ENCODE peak calls at places on chromosomes 6 and 20, in six cellular contexts. Z, H, E, A, F and K are unnamed samples. For H3K36me3, the result is how much of the 10 kb centered on the place peaks cover.

GRCh38 chr6:12071064-12071615 is 59.0 kb downstream of the HIVEP1 start:
- DNase-seq in F (no peak), A (no peak), H (no peak), Z (no peak), E (no peak), K (no peak)

GRCh38 chr20:57198359-57199072 is 67.9 kb downstream of the BMP7 start:
- DNase-seq in E (no peak), H (no peak), F (no peak), A (no peak), Z (no peak), K (no peak)

GRCh38 chr6:57064809-57065208 is 18.3 kb downstream of the KIAA1586 start:
- DNase-seq in Z (no peak), E (no peak), H (no peak), A (no peak), F (no peak), K (no peak)

GRCh38 chr6:34027445-34027936 is 118.4 kb downstream of the GRM4 start:
- DNase-seq in A (peak), Z (peak), H (peak), E (no peak), F (peak), K (peak)

GRCh38 chr6:40685771-40686170 is 98.6 kb upstream of the LRFN2 start:
- DNase-seq in E (no peak), F (no peak), A (no peak), H (no peak), Z (peak), K (peak)

GRCh38 chr6:3356824-3357420 is 98.2 kb downstream of the PSMG4 start:
- DNase-seq in F (no peak), H (peak), A (no peak), Z (no peak), E (no peak), K (peak)

GRCh38 chr6:90444125-90444745 is 142.6 kb downstream of the MAP3K7 start:
- DNase-seq in E (no peak), Z (no peak), F (no peak), A (no peak), H (no peak), K (no peak)

GRCh38 chr6:44264154-44265002 is 973 bp downstream of the NFKBIE start:
- DNase-seq in E (peak), A (no peak), F (no peak), Z (peak), H (peak), K (peak)

GRCh38 chr20:63167026-63167917 is 48.7 kb downstream of the YTHDF1 start:
- DNase-seq in Z (no peak), F (no peak), A (no peak), H (peak), E (no peak), K (no peak)

GRCh38 chr6:93300661-93301060 is 118.7 kb downstream of the EPHA7 start:
- DNase-seq in A (no peak), E (no peak), Z (no peak), H (no peak), F (no peak), K (no peak)

GRCh38 chr6:30570263-30570662 is 979 bp upstream of the ABCF1 start:
- DNase-seq in F (no peak), H (no peak), Z (no peak), E (no peak), A (no peak), K (no peak)

GRCh38 chr20:43799150-43799711 is 72.4 kb upstream of the GTSF1L start:
- DNase-seq in A (no peak), E (no peak), F (peak), Z (no peak), H (no peak), K (no peak)

GRCh38 chr6:26754212-26754611 is 94.7 kb upstream of the ZNF322 start:
- DNase-seq in Z (no peak), H (no peak), E (no peak), A (no peak), F (no peak), K (no peak)

GRCh38 chr6:8743146-8743745 is 307.9 kb upstream of the SLC35B3 start:
- DNase-seq in E (no peak), A (no peak), H (no peak), F (no peak), Z (no peak), K (peak)

GRCh38 chr6:154039231-154039842 is at the start of gene OPRM1:
- DNase-seq in H (peak), A (no peak), F (peak), Z (peak), E (no peak), K (no peak)

GRCh38 chr6:89073014-89073620 is 7.4 kb upstream of the PNRC1 start:
- DNase-seq in F (peak), E (no peak), Z (no peak), A (no peak), H (no peak), K (no peak)

GRCh38 chr6:150981095-150981494 is 115.6 kb downstream of the MTHFD1L start:
- DNase-seq in A (no peak), F (no peak), E (no peak), Z (no peak), H (no peak), K (no peak)

GRCh38 chr6:26330835-26331808 is 33.9 kb upstream of the BTN3A2 start:
- DNase-seq in H (no peak), F (no peak), A (no peak), E (no peak), Z (no peak), K (no peak)

GRCh38 chr6:133047706-133048105 is 193.5 kb upstream of the EYA4 start:
- DNase-seq in E (no peak), F (no peak), A (no peak), Z (no peak), H (no peak), K (no peak)

GRCh38 chr20:57089701-57090144 is 176.7 kb downstream of the BMP7 start:
- DNase-seq in Z (peak), H (peak), F (peak), E (peak), A (peak), K (peak)

GRCh38 chr20:32208499-32209154 is 947 bp downstream of the POFUT1 start:
- DNase-seq in A (no peak), E (no peak), H (no peak), F (no peak), Z (no peak), K (no peak)

GRCh38 chr20:35151739-35152138 is 4.6 kb upstream of the EDEM2 start:
- DNase-seq in A (no peak), F (peak), E (no peak), Z (no peak), H (no peak), K (no peak)

GRCh38 chr20:34536798-34537394 is 20.7 kb downstream of the DYNLRB1 start:
- DNase-seq in H (peak), F (peak), E (no peak), A (peak), Z (peak), K (no peak)

GRCh38 chr6:131383421-131384411 is 189.3 kb upstream of the ARG1 start:
- DNase-seq in A (no peak), H (no peak), F (no peak), E (no peak), Z (no peak), K (no peak)

GRCh38 chr6:96186516-96187195 is 170.9 kb downstream of the FUT9 start:
- DNase-seq in H (no peak), Z (no peak), A (no peak), F (no peak), E (no peak), K (no peak)

GRCh38 chr6:20851795-20852194 is 317.5 kb downstream of the CDKAL1 start:
- DNase-seq in A (no peak), F (no peak), H (no peak), E (no peak), Z (no peak), K (no peak)

GRCh38 chr20:18412202-18412901 is 54.5 kb downstream of the DZANK1 start:
- DNase-seq in Z (no peak), E (no peak), F (no peak), A (no peak), H (no peak), K (no peak)

GRCh38 chr6:44339763-44340625 is 2.5 kb upstream of the SPATS1 start:
- DNase-seq in E (no peak), H (no peak), Z (no peak), A (no peak), F (no peak), K (no peak)

GRCh38 chr6:165422192-165422591 is 112.8 kb upstream of the C6orf118 start:
- DNase-seq in E (no peak), A (no peak), H (no peak), F (no peak), Z (no peak), K (no peak)

GRCh38 chr6:19032486-19033295 is 645.5 kb downstream of the RNF144B start:
- DNase-seq in H (no peak), A (no peak), Z (no peak), E (no peak), F (no peak), K (no peak)
- H3K27ac ChIP-seq in H (peak), A (no peak), Z (peak), E (no peak), F (no peak), K (no peak)

GRCh38 chr20:20492521-20493334 is 124.8 kb downstream of the INSM1 start:
- DNase-seq in H (no peak), E (no peak), F (peak), A (no peak), Z (peak), K (no peak)
- H3K4me3 ChIP-seq in H (no peak), E (no peak), F (no peak), A (no peak), Z (no peak), K (no peak)

DNA sequence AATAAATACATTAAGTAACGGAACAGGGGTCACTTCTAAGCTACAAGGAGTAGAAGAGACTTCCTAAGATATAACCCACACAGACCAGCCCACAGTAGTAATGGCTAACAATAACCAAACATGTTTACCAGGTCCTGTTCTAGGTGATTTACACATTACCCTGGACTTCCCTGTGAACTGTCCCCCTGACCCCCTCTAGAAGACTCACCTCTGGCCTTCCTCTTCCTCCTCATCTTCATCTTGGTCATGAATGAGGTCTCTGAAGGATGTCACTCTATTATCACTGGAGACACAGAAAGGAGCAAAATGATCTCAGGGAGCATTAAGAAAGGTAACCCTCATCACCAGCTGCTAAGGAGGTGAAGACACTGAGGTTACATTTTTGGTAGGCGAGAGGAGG is 8.7 kb downstream of the NSFL1C start:
- DNase-seq in A (no peak), F (no peak), H (no peak), Z (no peak), E (no peak), K (no peak)
- H3K36me3 ChIP-seq in A (under half), F (under half), H (under half), Z (half or more), E (half or more), K (under half)

DNA sequence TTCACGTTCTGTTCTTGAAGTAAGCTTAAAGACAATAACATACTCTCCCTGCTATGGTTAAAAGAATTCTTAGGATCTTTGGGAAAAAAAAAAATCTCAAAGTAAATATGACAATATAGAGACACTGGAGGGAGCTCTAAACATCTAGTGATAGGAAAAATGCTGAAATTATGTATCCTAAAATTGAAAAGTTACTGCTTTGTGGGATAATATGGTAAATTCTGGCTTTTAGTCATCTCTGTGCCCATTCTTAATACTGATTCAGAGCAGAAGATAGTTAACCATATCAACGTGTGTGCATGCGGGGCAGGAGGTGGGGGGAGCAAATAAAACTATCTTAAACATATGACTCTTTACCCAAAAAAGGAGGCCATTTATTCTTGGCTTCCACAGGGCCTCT is 165.4 kb downstream of the GMPR start:
- DNase-seq in H (no peak), E (no peak), A (no peak), F (peak), Z (no peak), K (no peak)
- H3K27ac ChIP-seq in H (no peak), E (no peak), A (peak), F (no peak), Z (no peak), K (no peak)

GRCh38 chr6:37679539-37680476 is 17.9 kb downstream of the MDGA1 start:
- DNase-seq in H (no peak), A (no peak), Z (no peak), E (no peak), F (no peak), K (no peak)
- H3K4me3 ChIP-seq in H (no peak), A (no peak), Z (no peak), E (no peak), F (no peak), K (no peak)